ENCODE peak calls at places on chromosome 13, in six cellular contexts. V is mucosa of descending colon, S is lung, G is Calu3, R is endothelial cell of umbilical vein, E is AG04450. Y is an unnamed sample.

GRCh38 chr13:35549481-35549880 is 73.0 kb upstream of the MAB21L1 start:
- DNase-seq in V (no peak), S (no peak), G (peak), R (peak), E (no peak), Y (no peak)

GRCh38 chr13:113433391-113433916 is 19.8 kb downstream of the ADPRHL1 start:
- DNase-seq in V (no peak), S (no peak), G (no peak), R (no peak), E (no peak), Y (no peak)

GRCh38 chr13:39415403-39415802 is 187.6 kb downstream of the LHFPL6 start:
- DNase-seq in V (peak), S (peak), G (peak), R (peak), E (no peak), Y (no peak)

GRCh38 chr13:19665427-19665859 is 32.0 kb downstream of the MPHOSPH8 start:
- DNase-seq in V (no peak), S (no peak), G (no peak), R (no peak), E (no peak), Y (no peak)

GRCh38 chr13:85588359-85588758 is 210.9 kb downstream of the SLITRK6 start:
- DNase-seq in V (no peak), S (no peak), G (no peak), R (no peak), E (no peak), Y (no peak)

GRCh38 chr13:73358606-73359005 is 299.8 kb downstream of the KLF5 start:
- DNase-seq in V (no peak), S (no peak), G (no peak), R (no peak), E (no peak), Y (no peak)

GRCh38 chr13:98252931-98253470 is 75.9 kb upstream of the RNF113B start:
- DNase-seq in V (no peak), S (no peak), G (no peak), R (peak), E (no peak), Y (no peak)

GRCh38 chr13:73676550-73677040 is 457.6 kb downstream of the KLF12 start:
- DNase-seq in V (peak), S (no peak), G (no peak), R (no peak), E (no peak), Y (no peak)

GRCh38 chr13:97659602-97660001 is 225.6 kb downstream of the RAP2A start:
- DNase-seq in V (peak), S (no peak), G (no peak), R (peak), E (peak), Y (no peak)

GRCh38 chr13:51928231-51928630 is 66.5 kb downstream of the CCDC70 start:
- DNase-seq in V (no peak), S (no peak), G (no peak), R (no peak), E (no peak), Y (no peak)

GRCh38 chr13:108895220-108895704 is 265.9 kb downstream of the MYO16 start:
- DNase-seq in V (peak), S (no peak), G (peak), R (peak), E (no peak), Y (no peak)

GRCh38 chr13:99995503-99996176 is 14.1 kb downstream of the ZIC2 start:
- DNase-seq in V (no peak), S (no peak), G (no peak), R (peak), E (no peak), Y (no peak)

GRCh38 chr13:98285852-98286594 is 109.0 kb upstream of the RNF113B start:
- DNase-seq in V (no peak), S (no peak), G (no peak), R (no peak), E (no peak), Y (no peak)

GRCh38 chr13:74485757-74486156 is 351.6 kb upstream of the KLF12 start:
- DNase-seq in V (no peak), S (no peak), G (no peak), R (no peak), E (no peak), Y (no peak)

GRCh38 chr13:99652141-99652540 is 150.9 kb downstream of the TM9SF2 start:
- DNase-seq in V (no peak), S (no peak), G (no peak), R (no peak), E (no peak), Y (no peak)

GRCh38 chr13:111458739-111459138 is 138.3 kb downstream of the TEX29 start:
- DNase-seq in V (no peak), S (no peak), G (no peak), R (no peak), E (no peak), Y (no peak)

GRCh38 chr13:26022538-26023292 is 29.1 kb downstream of the SHISA2 start:
- DNase-seq in V (peak), S (peak), G (peak), R (no peak), E (no peak), Y (no peak)

GRCh38 chr13:98778749-98779148 is 26.3 kb upstream of the SLC15A1 start:
- DNase-seq in V (no peak), S (no peak), G (no peak), R (peak), E (no peak), Y (no peak)

GRCh38 chr13:37769078-37769477 is 100.5 kb downstream of the TRPC4 start:
- DNase-seq in V (no peak), S (no peak), G (no peak), R (no peak), E (no peak), Y (no peak)

GRCh38 chr13:29621401-29621800 is 25.9 kb upstream of the SLC7A1 start:
- DNase-seq in V (no peak), S (no peak), G (no peak), R (no peak), E (no peak), Y (no peak)

GRCh38 chr13:114049026-114049425 is 75.2 kb upstream of the C13orf46 start:
- DNase-seq in V (peak), S (no peak), G (no peak), R (no peak), E (no peak), Y (peak)

GRCh38 chr13:38262211-38262610 is 87.4 kb upstream of the UFM1 start:
- DNase-seq in V (no peak), S (no peak), G (no peak), R (no peak), E (no peak), Y (no peak)

GRCh38 chr13:52804202-52804641 is 44.2 kb downstream of the PCDH8 start:
- DNase-seq in V (no peak), S (no peak), G (no peak), R (no peak), E (no peak), Y (no peak)

GRCh38 chr13:114025432-114026127 is 51.7 kb upstream of the C13orf46 start:
- DNase-seq in V (peak), S (no peak), G (no peak), R (no peak), E (peak), Y (no peak)

GRCh38 chr13:107994137-107994536 is 221.2 kb downstream of the LIG4 start:
- DNase-seq in V (no peak), S (no peak), G (no peak), R (no peak), E (no peak), Y (no peak)

GRCh38 chr13:74200081-74200480 is 65.9 kb upstream of the KLF12 start:
- DNase-seq in V (no peak), S (no peak), G (no peak), R (no peak), E (no peak), Y (no peak)

GRCh38 chr13:26759907-26760834 is at the start of gene GPR12:
- DNase-seq in V (no peak), S (no peak), G (no peak), R (peak), E (no peak), Y (no peak)

GRCh38 chr13:95362666-95363065 is 61.4 kb upstream of the ABCC4 start:
- DNase-seq in V (no peak), S (no peak), G (no peak), R (no peak), E (no peak), Y (no peak)
- TF ChIP-seq CTCF in V (no peak), S (no peak), G (no peak), R (no peak), E (no peak), Y (no peak)

GRCh38 chr13:106506286-106506685 is 29.2 kb downstream of the EFNB2 start:
- DNase-seq in V (no peak), S (no peak), G (no peak), R (no peak), E (no peak), Y (no peak)
- TF ChIP-seq CTCF in V (no peak), S (no peak), G (no peak), R (no peak), E (no peak), Y (no peak)

GRCh38 chr13:23578411-23579071 is 8.3 kb downstream of the TNFRSF19 start:
- DNase-seq in V (peak), S (peak), G (peak), R (peak), E (peak), Y (peak)
- TF ChIP-seq CTCF in V (peak), S (peak), G (peak), R (peak), E (peak), Y (peak)

DNA sequence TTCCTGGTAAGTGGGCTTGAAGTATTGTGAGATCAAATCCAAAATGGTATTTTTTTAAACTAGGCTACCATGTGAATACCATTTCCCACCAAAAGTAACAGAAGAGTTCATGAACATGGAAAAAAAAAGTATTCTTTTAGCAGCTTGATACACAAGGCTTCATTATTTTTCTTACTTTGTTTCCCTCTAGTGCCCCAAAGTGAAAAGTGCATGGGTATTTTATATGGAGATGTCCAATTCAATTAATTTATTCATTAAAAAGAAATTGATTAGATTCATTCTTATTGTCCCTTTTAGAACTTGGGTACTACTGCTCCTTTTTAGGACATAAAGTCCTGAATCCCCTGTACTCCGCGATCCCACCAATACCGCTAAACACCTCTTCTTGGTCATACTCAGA is 28.6 kb upstream of the SCEL start:
- DNase-seq in V (no peak), S (no peak), G (no peak), R (peak), E (no peak), Y (no peak)
- TF ChIP-seq CTCF in V (no peak), S (no peak), G (no peak), R (peak), E (peak), Y (no peak)

DNA sequence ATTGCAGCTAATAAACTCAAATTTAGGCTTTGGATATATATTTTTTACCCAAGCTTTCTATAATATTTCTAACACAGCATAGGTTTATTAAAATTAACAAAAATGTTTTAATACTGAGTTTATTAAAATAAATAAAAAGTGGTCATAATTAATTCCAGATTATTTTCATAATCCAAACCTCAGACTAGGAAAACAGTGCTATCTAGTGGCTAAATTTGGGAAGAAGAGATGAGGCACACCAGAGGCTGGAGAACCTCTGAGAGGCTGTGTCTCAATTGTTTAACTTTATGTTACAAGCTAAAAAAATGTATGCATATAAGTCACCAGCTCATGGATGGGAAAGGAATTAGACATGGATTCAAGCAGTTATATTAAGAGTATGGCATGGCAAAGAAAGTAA is 392.5 kb downstream of the DIAPH3 start:
- DNase-seq in V (no peak), S (no peak), G (no peak), R (peak), E (no peak), Y (no peak)
- TF ChIP-seq CTCF in V (no peak), S (no peak), G (no peak), R (peak), E (peak), Y (peak)

GRCh38 chr13:70104481-70104880 is 3.1 kb upstream of the ATXN8OS start:
- DNase-seq in V (no peak), S (no peak), G (no peak), R (no peak), E (no peak), Y (no peak)

GRCh38 chr13:70098669-70099068 is 9.0 kb upstream of the ATXN8OS start:
- DNase-seq in V (no peak), S (no peak), G (no peak), R (peak), E (no peak), Y (no peak)
- TF ChIP-seq CTCF in V (no peak), S (no peak), G (no peak), R (peak), E (no peak), Y (no peak)

DNA sequence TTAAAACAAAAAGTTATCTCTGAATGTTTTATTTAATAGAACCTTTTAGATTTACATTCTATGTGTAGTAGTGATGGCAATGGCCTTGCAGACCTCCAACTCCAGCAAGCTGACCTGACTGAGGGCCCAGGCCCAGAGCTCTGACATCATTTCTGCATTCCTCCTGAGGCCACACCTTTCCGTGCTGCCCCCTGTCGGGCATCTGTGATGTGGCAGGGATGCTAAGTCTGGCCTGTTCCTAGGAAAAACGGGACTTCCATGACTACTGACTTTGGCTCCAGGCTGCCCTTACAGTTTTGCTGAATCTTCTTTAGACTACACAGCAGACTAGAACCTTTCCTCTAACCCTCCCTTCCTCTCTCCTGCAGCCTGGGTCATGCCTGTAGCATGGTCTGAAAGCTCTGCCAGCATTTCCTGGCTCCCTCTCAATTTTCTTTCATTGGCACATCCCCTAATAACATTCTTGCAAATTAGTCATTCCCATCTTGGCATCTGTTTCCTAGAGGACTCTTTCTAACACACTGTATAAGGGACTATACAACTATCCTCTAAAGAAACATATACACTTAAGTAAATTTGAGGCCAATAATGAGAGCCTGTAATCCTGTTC is 249.0 kb downstream of the GPC5 start:
- DNase-seq in V (peak), S (no peak), G (no peak), R (no peak), E (no peak), Y (no peak)
- TF ChIP-seq CTCF in V (no peak), S (no peak), G (no peak), R (peak), E (peak), Y (no peak)

DNA sequence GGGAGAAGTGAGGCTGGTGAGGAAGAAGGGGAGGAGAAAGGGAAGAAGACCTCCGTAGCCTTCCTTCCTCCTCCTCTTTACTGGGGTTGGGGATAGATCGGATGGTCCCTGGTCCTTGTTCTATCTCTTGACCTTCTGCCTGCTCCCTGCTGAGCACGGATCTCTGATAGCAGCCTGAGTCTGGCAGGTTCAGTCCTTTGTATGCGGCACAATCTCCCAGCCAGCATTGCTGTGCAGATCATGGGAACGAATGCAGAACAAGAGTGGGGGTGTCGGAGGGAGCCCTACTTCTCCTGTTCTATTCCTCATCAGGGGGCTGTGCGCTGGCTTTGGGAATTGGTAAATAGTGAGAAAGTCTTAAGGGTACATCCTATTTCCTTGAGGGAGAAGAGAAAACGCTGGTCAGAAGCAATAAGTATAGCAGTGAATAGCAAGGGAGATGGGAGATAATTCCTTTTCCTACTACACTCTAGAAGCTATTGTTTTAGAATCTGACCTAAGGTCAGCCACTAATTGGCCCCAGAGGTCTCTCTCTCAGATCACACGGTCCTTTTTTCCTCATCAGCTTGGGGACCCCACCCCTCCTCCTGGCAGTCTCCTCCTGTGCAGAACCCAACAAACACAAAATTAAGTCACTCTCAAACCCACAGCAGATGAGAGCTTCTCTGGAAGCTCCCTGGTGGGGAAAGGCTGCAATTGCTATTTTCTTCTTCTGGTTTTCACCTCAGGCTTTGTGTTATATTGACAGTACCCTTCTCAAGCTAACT is 41.0 kb downstream of the KL start:
- DNase-seq in V (no peak), S (no peak), G (no peak), R (peak), E (no peak), Y (no peak)
- TF ChIP-seq CTCF in V (no peak), S (no peak), G (no peak), R (peak), E (peak), Y (peak)

GRCh38 chr13:41528021-41528420 is 70.7 kb downstream of the RGCC start:
- DNase-seq in V (no peak), S (no peak), G (no peak), R (no peak), E (no peak), Y (no peak)
- TF ChIP-seq CTCF in V (no peak), S (no peak), G (no peak), R (no peak), E (no peak), Y (no peak)